ENCODE peak calls at places on chromosome 1, in six cellular contexts. One of them, this sample, is unnamed.

GRCh38 chr1:238648756-238649155 is 737.6 kb upstream of the CHRM3 start:
- DNase-seq in stimulated activated CD8-positive, alpha-beta memory T cell treated with anti-CD3 and anti-CD28 coated beads, Interleukin-7, amount 100 ng/mL, for 1 hour: no peak
- DNase-seq in CD4-positive, CD25-positive, alpha-beta regulatory T cell: no peak
- DNase-seq in CD8-positive, alpha-beta memory T cell: no peak
- DNase-seq in GM04504: no peak
- DNase-seq in COR-L47: no peak
- DNase-seq in this sample: no peak

GRCh38 chr1:226725870-226726212 is 13.2 kb downstream of the ITPKB start:
- DNase-seq in CD8-positive, alpha-beta memory T cell: no peak
- DNase-seq in GM04504: no peak
- DNase-seq in stimulated activated CD8-positive, alpha-beta memory T cell treated with anti-CD3 and anti-CD28 coated beads, Interleukin-7, amount 100 ng/mL, for 1 hour: no peak
- DNase-seq in CD4-positive, CD25-positive, alpha-beta regulatory T cell: no peak
- DNase-seq in COR-L47: no peak
- DNase-seq in this sample: no peak

GRCh38 chr1:116273042-116273783 is 99.8 kb upstream of the ATP1A1 start:
- DNase-seq in CD8-positive, alpha-beta memory T cell: no peak
- DNase-seq in CD4-positive, CD25-positive, alpha-beta regulatory T cell: no peak
- DNase-seq in COR-L47: no peak
- DNase-seq in GM04504: no peak
- DNase-seq in stimulated activated CD8-positive, alpha-beta memory T cell treated with anti-CD3 and anti-CD28 coated beads, Interleukin-7, amount 100 ng/mL, for 1 hour: no peak
- DNase-seq in this sample: no peak

GRCh38 chr1:247115141-247115510 is 11.0 kb upstream of the ZNF669 start:
- DNase-seq in GM04504: no peak
- DNase-seq in COR-L47: no peak
- DNase-seq in CD8-positive, alpha-beta memory T cell: no peak
- DNase-seq in stimulated activated CD8-positive, alpha-beta memory T cell treated with anti-CD3 and anti-CD28 coated beads, Interleukin-7, amount 100 ng/mL, for 1 hour: no peak
- DNase-seq in CD4-positive, CD25-positive, alpha-beta regulatory T cell: no peak
- DNase-seq in this sample: no peak

GRCh38 chr1:60367522-60367921 is 294.0 kb upstream of the C1orf87 start:
- DNase-seq in CD4-positive, CD25-positive, alpha-beta regulatory T cell: no peak
- DNase-seq in CD8-positive, alpha-beta memory T cell: no peak
- DNase-seq in GM04504: no peak
- DNase-seq in stimulated activated CD8-positive, alpha-beta memory T cell treated with anti-CD3 and anti-CD28 coated beads, Interleukin-7, amount 100 ng/mL, for 1 hour: no peak
- DNase-seq in COR-L47: no peak
- DNase-seq in this sample: no peak

GRCh38 chr1:208077232-208077751 is 166.4 kb upstream of the CD34 start:
- DNase-seq in stimulated activated CD8-positive, alpha-beta memory T cell treated with anti-CD3 and anti-CD28 coated beads, Interleukin-7, amount 100 ng/mL, for 1 hour: no peak
- DNase-seq in GM04504: no peak
- DNase-seq in COR-L47: peak
- DNase-seq in CD8-positive, alpha-beta memory T cell: no peak
- DNase-seq in CD4-positive, CD25-positive, alpha-beta regulatory T cell: no peak
- DNase-seq in this sample: no peak

GRCh38 chr1:166170075-166170474 is 3.3 kb upstream of the FAM78B start:
- DNase-seq in CD8-positive, alpha-beta memory T cell: no peak
- DNase-seq in CD4-positive, CD25-positive, alpha-beta regulatory T cell: no peak
- DNase-seq in stimulated activated CD8-positive, alpha-beta memory T cell treated with anti-CD3 and anti-CD28 coated beads, Interleukin-7, amount 100 ng/mL, for 1 hour: no peak
- DNase-seq in COR-L47: no peak
- DNase-seq in GM04504: no peak
- DNase-seq in this sample: no peak

GRCh38 chr1:244918422-244919319 is 54.3 kb upstream of the HNRNPU start:
- DNase-seq in COR-L47: peak
- DNase-seq in GM04504: no peak
- DNase-seq in CD8-positive, alpha-beta memory T cell: peak
- DNase-seq in stimulated activated CD8-positive, alpha-beta memory T cell treated with anti-CD3 and anti-CD28 coated beads, Interleukin-7, amount 100 ng/mL, for 1 hour: peak
- DNase-seq in CD4-positive, CD25-positive, alpha-beta regulatory T cell: peak
- DNase-seq in this sample: no peak

GRCh38 chr1:22831729-22832413 is 121.2 kb downstream of the EPHB2 start:
- DNase-seq in GM04504: peak
- DNase-seq in CD8-positive, alpha-beta memory T cell: no peak
- DNase-seq in stimulated activated CD8-positive, alpha-beta memory T cell treated with anti-CD3 and anti-CD28 coated beads, Interleukin-7, amount 100 ng/mL, for 1 hour: no peak
- DNase-seq in COR-L47: no peak
- DNase-seq in CD4-positive, CD25-positive, alpha-beta regulatory T cell: no peak
- DNase-seq in this sample: no peak